ENCODE peak calls at places on chromosomes 11 and 22, in eight cellular contexts. J, I, M, C, L, H, O and R are unnamed samples.

GRCh38 chr22:31019276-31019930 is 50.3 kb downstream of the TUG1 start:
- DNase-seq in H (no peak), C (no peak), J (no peak), O (no peak), I (no peak), M (no peak), L (no peak), R (no peak)

GRCh38 chr11:130434521-130435223 is 6.3 kb upstream of the ADAMTS8 start:
- DNase-seq in H (peak; percentile 86), C (peak; percentile 73), J (peak; percentile 84), L (peak; percentile 86), M (peak; percentile 82), I (peak; percentile 91), O (peak; percentile 68), R (peak; percentile 78)

GRCh38 chr11:44030276-44030932 is 17.4 kb upstream of the ACCSL start:
- DNase-seq in C (no peak), J (no peak), H (peak; percentile 74), M (peak; percentile 68), I (peak; percentile 37), O (peak; percentile 44), L (peak; percentile 87), R (no peak)

GRCh38 chr22:24977370-24978230 is 25.1 kb downstream of the KIAA1671 start:
- DNase-seq in J (no peak), L (peak; percentile 73), M (no peak), H (peak; percentile 39), O (peak; percentile 65), I (no peak), C (peak; percentile 86), R (peak; percentile 83)

GRCh38 chr11:12278766-12279671 is 98.4 kb upstream of the PARVA start:
- DNase-seq in J (no peak), O (no peak), L (no peak), I (no peak), H (no peak), C (peak; percentile 16), M (no peak), R (no peak)

GRCh38 chr11:58625826-58626460 is 3.5 kb downstream of the CNTF start:
- DNase-seq in O (no peak), L (no peak), H (no peak), M (peak; percentile 87), I (no peak), C (no peak), J (no peak), R (peak; percentile 19)

GRCh38 chr11:128603752-128604472 is 16.6 kb upstream of the ETS1 start:
- DNase-seq in I (no peak), O (no peak), C (no peak), M (no peak), L (no peak), H (no peak), J (peak; percentile 80), R (no peak)

GRCh38 chr11:120710354-120711187 is 199.0 kb downstream of the GRIK4 start:
- DNase-seq in L (no peak), H (peak; percentile 61), C (peak; percentile 75), J (no peak), O (no peak), I (peak; percentile 77), M (peak; percentile 87), R (no peak)

GRCh38 chr11:118620529-118621070 is 13.2 kb downstream of the PHLDB1 start:
- DNase-seq in L (peak; percentile 61), M (no peak), I (no peak), C (no peak), O (peak; percentile 53), J (no peak), H (no peak), R (no peak)

GRCh38 chr11:44744160-44744559 is 17.4 kb downstream of the TSPAN18 start:
- DNase-seq in M (peak; percentile 44), H (no peak), I (no peak), O (no peak), L (peak; percentile 23), C (no peak), J (no peak), R (no peak)

GRCh38 chr11:133526790-133527189 is 5.5 kb downstream of the OPCML start:
- DNase-seq in J (no peak), L (no peak), O (peak; percentile 47), H (no peak), C (no peak), I (no peak), M (no peak), R (no peak)

GRCh38 chr11:75425422-75425821 is 7.6 kb downstream of the KLHL35 start:
- DNase-seq in L (no peak), C (no peak), M (no peak), O (no peak), I (peak; percentile 91), H (no peak), J (peak; percentile 13), R (no peak)

GRCh38 chr11:100356035-100356434 is 331.1 kb upstream of the ARHGAP42 start:
- DNase-seq in M (no peak), I (peak; percentile 9), L (no peak), O (no peak), J (no peak), H (no peak), C (no peak), R (no peak)

GRCh38 chr11:19817265-19817851 is 104.7 kb downstream of the NAV2 start:
- DNase-seq in I (peak; percentile 92), C (no peak), H (no peak), O (no peak), M (no peak), J (no peak), L (no peak), R (peak; percentile 45)

GRCh38 chr11:6481924-6482275 is 599 bp downstream of the TIMM10B start:
- DNase-seq in H (no peak), C (no peak), J (no peak), L (no peak), I (no peak), M (no peak), O (no peak), R (no peak)

GRCh38 chr11:1130276-1131032 is 27.3 kb upstream of the MUC5AC start:
- DNase-seq in H (no peak), M (no peak), O (no peak), J (no peak), I (no peak), C (no peak), L (peak; percentile 58), R (no peak)

GRCh38 chr11:45745065-45745811 is 59.7 kb upstream of the SLC35C1 start:
- DNase-seq in O (peak; percentile 77), L (peak; percentile 92), J (no peak), M (no peak), H (peak; percentile 71), C (no peak), I (peak; percentile 22), R (peak; percentile 20)

GRCh38 chr11:997907-998306 is 38.6 kb downstream of the MUC6 start:
- DNase-seq in L (no peak), I (no peak), O (no peak), J (no peak), H (no peak), C (no peak), M (no peak), R (no peak)

GRCh38 chr11:5580577-5580976 is at the start of gene OR52B6:
- DNase-seq in I (no peak), J (no peak), O (no peak), C (no peak), L (no peak), M (no peak), H (no peak), R (no peak)

GRCh38 chr11:33970984-33971466 is 79.1 kb upstream of the LMO2 start:
- DNase-seq in M (peak; percentile 50), J (peak; percentile 43), O (no peak), L (no peak), C (peak; percentile 62), H (peak; percentile 75), I (peak; percentile 81), R (peak; percentile 19)

GRCh38 chr22:17243524-17243923 is 24.3 kb upstream of the ADA2 start:
- DNase-seq in H (no peak), O (no peak), J (peak; percentile 30), M (no peak), I (no peak), C (no peak), L (no peak), R (no peak)

DNA sequence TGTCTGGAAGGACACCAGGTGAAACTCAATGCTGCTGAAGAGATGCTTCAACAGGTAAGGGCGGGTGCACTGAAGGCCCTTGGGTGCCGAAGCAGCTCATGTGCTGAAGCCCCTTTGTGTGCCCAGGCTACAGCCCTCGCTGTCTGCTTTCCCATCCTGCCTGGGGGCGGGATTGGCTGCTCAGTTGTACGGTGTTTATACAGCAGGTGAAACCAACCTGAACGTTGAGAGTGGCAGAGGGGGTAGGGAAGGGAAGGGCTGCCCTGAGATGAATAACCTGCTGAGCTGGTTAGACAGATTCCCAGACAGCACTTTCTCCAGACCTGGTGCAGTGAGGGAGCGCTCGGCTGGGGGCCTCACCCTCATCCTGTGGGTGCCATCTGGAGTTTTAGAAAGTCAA is 75.7 kb downstream of the CYB5R2 start:
- DNase-seq in J (no peak), C (peak; percentile 70), H (no peak), O (no peak), I (no peak), L (no peak), M (no peak), R (peak; percentile 98)
- H3K4me1 ChIP-seq in J (no peaks in the 10 kb centered on the region), C (peaks cover 85% of the 10 kb centered on the region), H (peaks cover 9% of the 10 kb centered on the region), O (peaks cover 7% of the 10 kb centered on the region), I (peaks cover 19% of the 10 kb centered on the region), L (peaks cover 6% of the 10 kb centered on the region), M (peaks cover 10% of the 10 kb centered on the region), R (peaks cover 70% of the 10 kb centered on the region)

DNA sequence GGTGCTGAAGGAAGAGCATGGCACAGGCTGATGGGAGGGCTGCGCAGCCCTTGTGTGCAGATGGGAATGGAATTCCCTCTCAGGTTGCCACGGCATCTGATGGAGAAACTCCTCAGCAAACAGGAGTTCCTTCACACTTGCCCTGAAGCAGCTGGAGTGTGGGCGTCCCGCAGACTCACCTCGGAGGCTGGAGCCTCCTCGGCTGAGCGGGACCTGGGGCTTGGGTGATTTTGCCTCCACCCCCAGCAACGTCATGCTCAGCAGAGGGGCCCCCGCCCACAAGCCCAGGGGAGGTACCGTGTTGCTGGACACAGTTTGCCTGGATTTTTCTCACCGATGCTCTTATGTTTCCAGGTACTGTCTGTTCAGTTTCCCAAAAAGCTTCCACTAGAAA is 63.4 kb downstream of the MYO7A start:
- DNase-seq in H (no peak), L (no peak), I (no peak), M (peak; percentile 2), O (no peak), J (no peak), C (no peak), R (peak; percentile 21)
- H3K27ac ChIP-seq in H (no peak overlapping the region), L (no peak overlapping the region), I (no peak overlapping the region), M (no peak overlapping the region), O (no peak overlapping the region), J (no peak overlapping the region), C (no peak overlapping the region), R (no peak overlapping the region)

DNA sequence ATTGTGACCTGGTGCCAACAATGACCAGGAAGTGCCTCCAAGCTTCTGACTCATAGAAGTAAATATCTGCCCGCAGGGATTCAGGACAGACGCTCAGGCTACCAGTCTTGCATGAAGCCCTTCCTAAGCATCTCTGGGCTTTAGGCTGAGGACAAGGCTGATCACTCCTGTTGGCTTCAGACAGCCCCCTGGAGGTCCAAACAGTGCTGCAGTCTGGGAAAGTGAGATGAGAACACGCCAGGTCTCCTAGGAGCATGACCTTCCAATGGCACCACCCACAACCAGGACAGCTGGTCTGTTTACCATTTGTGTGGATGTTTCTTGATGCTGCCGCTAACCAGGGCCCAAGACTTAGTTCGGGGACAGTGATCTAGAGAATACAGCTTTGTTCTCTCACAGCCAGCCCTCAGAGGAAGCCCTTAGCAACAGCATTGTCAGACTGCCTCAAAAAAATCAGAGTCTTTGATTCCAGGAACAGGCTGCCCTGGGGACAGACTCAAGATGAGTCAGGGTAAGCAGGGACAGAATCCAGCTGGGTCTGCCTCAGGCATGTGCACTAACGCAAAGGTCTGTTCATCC is 111.2 kb downstream of the ZNF280B start:
- DNase-seq in O (peak; percentile 59), C (no peak), J (peak; percentile 34), M (no peak), I (peak; percentile 15), H (peak; percentile 55), L (no peak), R (no peak)
- TF ChIP-seq CTCF in O (peak; percentile 38), C (no peak), J (peak; percentile 54), M (no peak), I (no peak), H (no peak), L (no peak), R (no peak)

GRCh38 chr11:30328676-30329075 is 5.8 kb downstream of the ARL14EP start:
- DNase-seq in O (no peak), L (no peak), H (no peak), J (no peak), M (peak; percentile 31), C (no peak), I (no peak), R (no peak)
- H3K4me1 ChIP-seq in O (peaks cover 59% of the 10 kb centered on the region), L (peaks cover 12% of the 10 kb centered on the region), H (peaks cover 14% of the 10 kb centered on the region), J (peaks cover 70% of the 10 kb centered on the region), M (peaks cover 7% of the 10 kb centered on the region), C (peaks cover 34% of the 10 kb centered on the region), I (peaks cover 10% of the 10 kb centered on the region), R (peaks cover 14% of the 10 kb centered on the region)